ENCODE peak calls at places on chromosome 13, in ten cellular contexts. C is foreskin fibroblast, S is fibroblast of the aortic adventitia, K is A549, X is AG10803, W is suprapubic skin, Y is HFFc6, P is breast epithelium, J is A673, H is fibroblast of mammary gland. Z is an unnamed sample.

GRCh38 chr13:34591801-34592454 is 350.1 kb upstream of the NBEA start:
- DNase-seq in J (no peak), H (no peak), P (no peak), W (peak; percentile 74), K (no peak), C (no peak), Y (no peak), S (no peak), X (no peak), Z (no peak)

GRCh38 chr13:66501187-66501586 is 728.9 kb downstream of the PCDH9 start:
- DNase-seq in W (no peak), J (no peak), X (peak; percentile 4), P (no peak), S (peak; percentile 65), K (peak; percentile 7), Y (no peak), C (peak; percentile 26), H (peak; percentile 63), Z (no peak)

GRCh38 chr13:105778196-105778595 is 757.3 kb downstream of the EFNB2 start:
- DNase-seq in C (peak; percentile 2), W (no peak), Y (no peak), X (no peak), J (no peak), S (no peak), P (no peak), K (no peak), H (peak; percentile 1), Z (no peak)

GRCh38 chr13:42036711-42037110 is 11.7 kb upstream of the DGKH start:
- DNase-seq in H (no peak), X (no peak), Y (no peak), K (no peak), P (no peak), J (no peak), C (no peak), W (no peak), S (no peak), Z (no peak)

GRCh38 chr13:100828226-100828625 is 153.6 kb upstream of the TMTC4 start:
- DNase-seq in J (peak; percentile 36), W (no peak), S (no peak), X (no peak), Y (no peak), H (no peak), P (no peak), K (no peak), C (no peak), Z (no peak)

GRCh38 chr13:40043759-40044158 is 388.3 kb downstream of the COG6 start:
- DNase-seq in S (no peak), H (no peak), Y (no peak), W (no peak), P (no peak), C (no peak), K (no peak), J (no peak), X (no peak), Z (no peak)

GRCh38 chr13:37406031-37406430 is 192.5 kb downstream of the POSTN start:
- DNase-seq in S (no peak), Y (no peak), J (no peak), P (no peak), H (no peak), X (no peak), W (no peak), K (no peak), C (no peak), Z (no peak)

GRCh38 chr13:52447354-52447753 is 3.1 kb downstream of the VPS36 start:
- DNase-seq in C (no peak), X (no peak), K (no peak), S (no peak), Y (no peak), H (no peak), P (no peak), W (no peak), J (no peak), Z (no peak)

GRCh38 chr13:32535140-32535539 is 3.5 kb downstream of the N4BP2L2 start:
- DNase-seq in P (no peak), H (no peak), X (no peak), K (no peak), C (no peak), S (no peak), W (no peak), J (no peak), Y (no peak), Z (no peak)

GRCh38 chr13:43988302-43988701 is 108.6 kb downstream of the LACC1 start:
- DNase-seq in W (no peak), S (peak; percentile 30), K (no peak), X (no peak), C (no peak), P (no peak), Y (no peak), H (no peak), J (no peak), Z (no peak)

GRCh38 chr13:101098873-101099272 is 317.4 kb downstream of the NALCN start:
- DNase-seq in Y (peak; percentile 2), C (no peak), X (no peak), J (peak; percentile 18), S (no peak), P (no peak), K (no peak), H (no peak), W (no peak), Z (no peak)

GRCh38 chr13:97274782-97275252 is 52.7 kb downstream of the MBNL2 start:
- DNase-seq in P (no peak), C (no peak), W (no peak), Y (peak; percentile 85), H (peak; percentile 80), X (peak; percentile 87), K (peak; percentile 44), S (peak; percentile 80), J (peak; percentile 42), Z (no peak)

GRCh38 chr13:50898338-50898737 is 11.3 kb upstream of the RNASEH2B start:
- DNase-seq in H (no peak), Y (no peak), W (no peak), S (no peak), C (no peak), K (no peak), P (no peak), X (no peak), J (no peak), Z (no peak)

GRCh38 chr13:28161370-28161769 is 23.0 kb downstream of the PAN3 start:
- DNase-seq in S (peak; percentile 12), W (no peak), P (no peak), H (peak; percentile 12), Y (peak; percentile 25), X (peak; percentile 30), K (no peak), J (peak; percentile 75), C (no peak), Z (no peak)

GRCh38 chr13:110305949-110306339 is 1.0 kb downstream of the COL4A1 start:
- DNase-seq in W (no peak), S (peak; percentile 43), K (no peak), C (no peak), X (peak; percentile 40), P (no peak), H (peak; percentile 42), J (peak; percentile 33), Y (no peak), Z (no peak)

GRCh38 chr13:50410921-50411712 is 395.9 kb downstream of the KCNRG start:
- DNase-seq in W (no peak), H (peak; percentile 85), C (peak; percentile 77), J (peak; percentile 31), S (peak; percentile 91), P (no peak), K (peak; percentile 67), X (peak; percentile 76), Y (peak; percentile 76), Z (no peak)

GRCh38 chr13:82358284-82358683 is 1524.0 kb downstream of the SLITRK1 start:
- DNase-seq in J (no peak), P (no peak), W (no peak), S (no peak), X (no peak), C (no peak), H (peak; percentile 26), K (no peak), Y (no peak), Z (no peak)

GRCh38 chr13:108980237-108980636 is 350.8 kb downstream of the MYO16 start:
- DNase-seq in K (no peak), J (no peak), P (no peak), S (no peak), H (no peak), X (no peak), C (no peak), Y (no peak), W (no peak), Z (no peak)

DNA sequence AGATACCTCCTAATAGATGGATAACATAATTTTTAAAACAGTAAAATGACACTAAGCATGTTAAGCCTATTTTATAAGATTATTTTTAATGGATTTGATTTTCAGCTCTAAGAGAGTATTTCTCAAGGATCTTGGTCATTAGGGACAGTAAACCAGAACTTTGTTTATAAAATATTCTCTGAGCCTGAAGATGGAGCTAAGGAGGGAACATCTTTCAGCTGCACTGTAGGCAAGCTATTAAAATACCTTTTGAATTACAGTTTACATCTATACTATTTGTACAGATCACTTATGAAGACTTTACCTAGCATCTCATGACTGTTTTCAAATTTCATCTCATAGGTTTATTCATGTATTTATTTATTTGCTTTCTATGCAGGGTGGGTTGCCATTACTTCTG is 345.3 kb downstream of the MYO16 start:
- DNase-seq in J (no peak), S (no peak), X (no peak), H (no peak), Y (no peak), W (no peak), K (no peak), C (no peak), P (no peak), Z (no peak)
- TF ChIP-seq CTCF in J (no peak), S (no peak), X (no peak), H (no peak), Y (no peak), W (no peak), K (no peak), C (no peak), P (no peak), Z (no peak)

DNA sequence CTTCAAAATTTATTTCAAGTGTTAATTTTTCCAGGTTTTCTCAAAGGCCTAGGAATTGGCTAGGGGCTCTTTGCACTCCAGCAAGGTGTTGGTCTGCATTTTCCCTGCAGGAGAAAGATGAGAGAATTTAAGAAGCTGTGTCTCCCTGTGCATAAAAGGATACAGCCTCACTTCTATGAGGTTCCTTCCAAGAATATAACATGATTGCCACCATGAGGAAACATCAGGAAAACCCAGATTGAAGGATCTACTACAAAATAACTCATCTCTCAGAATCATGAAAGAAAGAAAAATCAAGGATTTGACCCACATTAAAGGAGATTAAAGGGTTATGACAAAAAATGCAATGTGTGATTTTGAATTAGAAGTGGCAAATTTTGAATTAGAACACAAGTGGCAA is 69.9 kb downstream of the RUBCNL start:
- DNase-seq in S (peak; percentile 67), W (no peak), J (peak; percentile 65), H (peak; percentile 42), X (peak; percentile 45), C (no peak), K (no peak), P (no peak), Y (peak; percentile 6), Z (no peak)
- TF ChIP-seq CTCF in S (peak; percentile 29), W (no peak), J (peak; percentile 62), H (peak; percentile 30), X (peak; percentile 54), C (peak; percentile 6), K (no peak), P (no peak), Y (peak; percentile 16), Z (no peak)

GRCh38 chr13:80030491-80030890 is 310.4 kb downstream of the SPRY2 start:
- DNase-seq in X (peak; percentile 17), W (no peak), P (no peak), Y (peak; percentile 54), H (peak; percentile 42), C (peak; percentile 62), K (peak; percentile 67), S (no peak), J (peak; percentile 56), Z (no peak)
- TF ChIP-seq CTCF in X (peak; percentile 24), W (no peak), P (no peak), Y (peak; percentile 68), H (peak; percentile 25), C (no peak), K (peak; percentile 35), S (no peak), J (peak; percentile 41), Z (no peak)

GRCh38 chr13:48078251-48078656 is 16.6 kb downstream of the MED4 start:
- DNase-seq in X (no peak), J (peak; percentile 4), H (no peak), W (no peak), C (no peak), S (no peak), Y (no peak), P (no peak), K (peak; percentile 21), Z (no peak)
- TF ChIP-seq CTCF in X (no peak), J (peak; percentile 14), H (peak; percentile 7), W (no peak), C (no peak), S (peak; percentile 15), Y (no peak), P (no peak), K (no peak), Z (peak; percentile 16)

Z was measured in type B pancreatic cell.